ENCODE peak calls at places on chromosomes 1 and 21, in seven cellular contexts. T, M, S, Q, U, P and G are unnamed samples.

GRCh38 chr1:235834620-235835019 is 32.1 kb downstream of the LYST start:
- DNase-seq in U (no peak), M (no peak), S (no peak), Q (no peak), T (no peak), P (no peak), G (no peak)

GRCh38 chr1:118928739-118929554 is 59.2 kb downstream of the TBX15 start:
- DNase-seq in U (peak), P (no peak), S (peak), T (peak), Q (no peak), M (peak), G (peak)

GRCh38 chr1:179178965-179179364 is 50.5 kb downstream of the ABL2 start:
- DNase-seq in Q (no peak), S (peak), P (no peak), U (no peak), M (peak), T (no peak), G (no peak)

GRCh38 chr1:89425056-89425455 is 61.2 kb downstream of the GBP6 start:
- DNase-seq in M (no peak), P (no peak), Q (no peak), S (no peak), T (no peak), U (no peak), G (no peak)

GRCh38 chr1:168603501-168604107 is 27.2 kb downstream of the XCL1 start:
- DNase-seq in U (peak), T (peak), P (peak), Q (peak), S (peak), M (peak), G (peak)

GRCh38 chr1:50620680-50621329 is 197.6 kb upstream of the DMRTA2 start:
- DNase-seq in Q (peak), M (peak), T (peak), U (peak), S (peak), P (no peak), G (no peak)

GRCh38 chr1:10787274-10787673 is 9.2 kb downstream of the CASZ1 start:
- DNase-seq in S (no peak), M (no peak), U (no peak), T (no peak), P (no peak), Q (no peak), G (no peak)

GRCh38 chr1:200972985-200973742 is 50.4 kb downstream of the KIF21B start:
- DNase-seq in S (no peak), M (no peak), P (no peak), T (no peak), U (no peak), Q (no peak), G (no peak)

GRCh38 chr21:18443686-18444085 is 40.1 kb upstream of the TMPRSS15 start:
- DNase-seq in T (no peak), S (no peak), Q (no peak), M (no peak), U (no peak), P (no peak), G (no peak)

GRCh38 chr21:42401164-42401563 is 2.5 kb upstream of the UBASH3A start:
- DNase-seq in U (no peak), T (peak), S (no peak), Q (no peak), M (no peak), P (no peak), G (no peak)

GRCh38 chr1:46687095-46687659 is 15.5 kb downstream of the TEX38 start:
- DNase-seq in U (no peak), S (peak), P (no peak), M (no peak), Q (no peak), T (no peak), G (no peak)

GRCh38 chr1:78743626-78744025 is 94.0 kb downstream of the IFI44 start:
- DNase-seq in T (peak), U (no peak), S (peak), P (no peak), M (no peak), Q (no peak), G (no peak)

GRCh38 chr1:201505505-201505893 is 1.4 kb downstream of the CSRP1 start:
- DNase-seq in Q (peak), S (peak), T (peak), P (no peak), U (no peak), M (peak), G (no peak)

GRCh38 chr1:228003461-228004330 is 3.1 kb upstream of the WNT3A start:
- DNase-seq in T (no peak), P (no peak), Q (no peak), S (no peak), M (no peak), U (no peak), G (no peak)

GRCh38 chr21:46406001-46406400 is 52.7 kb upstream of the DIP2A start:
- DNase-seq in S (no peak), M (no peak), Q (no peak), U (no peak), T (no peak), P (no peak), G (no peak)

GRCh38 chr1:242030071-242030470 is 31.2 kb upstream of the MAP1LC3C start:
- DNase-seq in M (no peak), P (no peak), U (peak), Q (no peak), T (no peak), S (no peak), G (no peak)

GRCh38 chr1:236154671-236155398 is 12.5 kb downstream of the GPR137B start:
- DNase-seq in M (no peak), S (no peak), Q (no peak), U (no peak), T (no peak), P (no peak), G (no peak)

GRCh38 chr1:6447016-6447817 is 18.8 kb downstream of the TNFRSF25 start:
- DNase-seq in P (no peak), S (no peak), M (no peak), T (peak), Q (peak), U (peak), G (peak)

GRCh38 chr1:202291001-202291400 is 50.7 kb downstream of the UBE2T start:
- DNase-seq in U (no peak), P (no peak), M (no peak), S (peak), Q (no peak), T (no peak), G (no peak)

GRCh38 chr1:187157552-187157951 is 328.8 kb downstream of the PLA2G4A start:
- DNase-seq in M (peak), Q (no peak), U (no peak), S (no peak), T (peak), P (no peak), G (no peak)

GRCh38 chr1:21254335-21254951 is 35.8 kb downstream of the ECE1 start:
- DNase-seq in S (peak), T (no peak), P (peak), M (no peak), Q (no peak), U (no peak), G (no peak)

GRCh38 chr21:36425286-36425685 is 40.1 kb downstream of the CHAF1B start:
- DNase-seq in U (no peak), Q (no peak), S (peak), T (no peak), M (peak), P (no peak), G (no peak)

GRCh38 chr1:24085546-24085945 is 26.4 kb downstream of the MYOM3 start:
- DNase-seq in U (no peak), T (no peak), M (no peak), Q (no peak), P (no peak), S (peak), G (no peak)

GRCh38 chr1:115076384-115076906 is 12.9 kb downstream of the TSPAN2 start:
- DNase-seq in S (peak), Q (no peak), P (no peak), M (no peak), T (no peak), U (no peak), G (no peak)

GRCh38 chr1:69794831-69795230 is 227.1 kb downstream of the LRRC7 start:
- DNase-seq in S (no peak), T (no peak), U (no peak), Q (no peak), P (peak), M (no peak), G (no peak)

GRCh38 chr1:214537219-214537618 is 14.2 kb downstream of the PTPN14 start:
- DNase-seq in U (no peak), S (peak), Q (no peak), T (no peak), P (no peak), M (peak), G (no peak)

DNA sequence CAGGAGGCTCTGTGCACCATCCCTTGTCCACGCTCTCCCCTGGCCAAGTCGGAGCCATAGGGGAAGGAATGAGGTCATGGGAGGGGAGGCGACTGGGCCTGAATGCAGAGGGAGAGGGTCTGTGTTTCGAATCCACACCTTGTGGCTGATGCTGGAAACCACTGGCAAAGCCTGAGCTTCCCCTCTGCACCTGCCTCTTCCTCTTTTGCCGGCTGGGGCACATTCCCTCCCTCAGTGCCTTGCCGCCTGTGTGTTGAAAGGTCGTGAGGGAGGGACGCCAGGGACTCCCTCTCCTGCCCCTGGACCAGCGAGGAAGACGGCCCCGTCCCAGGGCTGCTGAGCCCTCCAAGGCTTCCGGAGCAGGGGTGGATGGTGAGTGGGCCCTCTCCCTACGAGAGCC is 27.4 kb downstream of the PRDM16 start:
- DNase-seq in Q (no peak), T (no peak), S (no peak), P (no peak), U (no peak), M (no peak), G (no peak)
- H2BK5ac ChIP-seq in Q (no peak), T (no peak), S (no peak), P (no peak), U (no peak), M (no peak), G (peak)

GRCh38 chr1:80531182-80531581 is 1269.6 kb upstream of the ADGRL2 start:
- DNase-seq in P (no peak), T (no peak), M (no peak), U (no peak), S (no peak), Q (no peak), G (no peak)
- H2BK5ac ChIP-seq in P (no peak), T (no peak), M (no peak), U (no peak), S (no peak), Q (no peak), G (no peak)

GRCh38 chr1:53524428-53525400 is 65.5 kb downstream of the DMRTB1 start:
- DNase-seq in T (no peak), U (no peak), Q (no peak), M (no peak), S (no peak), P (no peak), G (no peak)
- H2BK5ac ChIP-seq in T (no peak), U (no peak), Q (no peak), M (no peak), S (no peak), P (no peak), G (no peak)

DNA sequence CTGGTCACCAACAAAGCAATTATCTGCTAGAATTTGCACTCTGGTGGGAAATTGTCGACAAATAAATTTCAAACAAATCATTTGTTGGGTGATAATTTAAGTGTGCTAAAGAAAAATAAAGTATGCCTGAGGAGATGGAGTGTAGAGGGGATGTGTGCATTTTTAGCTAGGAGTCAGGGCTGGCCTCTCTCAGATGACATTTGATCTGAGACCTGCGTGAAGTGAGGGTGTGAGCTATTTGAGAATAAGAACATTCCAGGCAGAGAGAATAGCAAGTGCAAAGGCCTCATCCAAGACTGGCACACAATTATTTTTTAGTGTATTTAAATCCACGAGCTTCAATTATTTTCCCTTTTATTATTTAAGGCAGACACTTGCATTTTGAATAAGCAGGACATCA is 19.7 kb upstream of the S1PR1 start:
- DNase-seq in Q (no peak), P (no peak), S (no peak), M (no peak), U (no peak), T (no peak), G (no peak)
- H2BK5ac ChIP-seq in Q (no peak), P (no peak), S (no peak), M (no peak), U (no peak), T (no peak), G (no peak)

GRCh38 chr1:151000408-151000807 is 6.3 kb downstream of the MINDY1 start:
- DNase-seq in Q (no peak), T (no peak), M (no peak), P (no peak), U (no peak), S (no peak), G (no peak)

GRCh38 chr1:151002006-151002405 is 4.7 kb downstream of the MINDY1 start:
- DNase-seq in S (no peak), U (no peak), Q (no peak), T (no peak), P (no peak), M (no peak), G (no peak)

GRCh38 chr1:151001592-151001991 is 5.1 kb downstream of the MINDY1 start:
- DNase-seq in T (no peak), Q (no peak), U (no peak), M (no peak), S (no peak), P (no peak), G (no peak)

GRCh38 chr1:151003175-151003574 is 3.5 kb downstream of the MINDY1 start:
- DNase-seq in U (no peak), P (no peak), S (no peak), Q (no peak), M (no peak), T (no peak), G (no peak)

DNA sequence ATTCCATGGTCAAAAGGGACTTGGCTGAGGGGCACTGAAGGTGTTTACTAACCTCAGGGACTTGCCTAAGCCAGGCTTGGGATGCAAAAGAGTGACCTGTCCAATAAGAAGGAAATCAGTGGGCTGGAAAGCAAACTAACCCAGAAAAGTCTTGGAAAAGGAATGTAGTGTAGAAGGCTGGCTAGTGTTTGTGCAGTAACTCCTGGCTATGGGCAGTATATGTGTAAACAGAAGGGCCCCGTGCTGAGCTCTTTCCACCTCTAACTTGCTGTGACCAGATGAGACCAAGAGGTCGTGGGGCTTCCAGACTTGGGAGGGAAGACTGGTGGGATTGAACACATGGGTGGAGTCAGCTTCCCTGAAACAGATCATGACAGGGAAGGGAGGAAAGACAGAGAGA is 4.1 kb downstream of the MINDY1 start:
- DNase-seq in S (no peak), P (no peak), T (no peak), U (no peak), M (peak), Q (no peak), G (no peak)
- H2BK5ac ChIP-seq in S (no peak), P (no peak), T (no peak), U (no peak), M (no peak), Q (no peak), G (no peak)

GRCh38 chr21:28601708-28602107 is 391.0 kb downstream of the LTN1 start:
- DNase-seq in Q (no peak), U (no peak), S (peak), P (no peak), T (no peak), M (no peak), G (no peak)

GRCh38 chr21:28605138-28605537 is 387.5 kb downstream of the LTN1 start:
- DNase-seq in U (no peak), S (no peak), Q (no peak), M (no peak), T (no peak), P (no peak), G (no peak)

GRCh38 chr21:28608646-28609045 is 384.0 kb downstream of the LTN1 start:
- DNase-seq in S (no peak), U (no peak), P (no peak), T (no peak), Q (no peak), M (no peak), G (no peak)

GRCh38 chr21:28602581-28602980 is 390.1 kb downstream of the LTN1 start:
- DNase-seq in M (no peak), S (no peak), Q (no peak), U (no peak), P (no peak), T (no peak), G (no peak)

DNA sequence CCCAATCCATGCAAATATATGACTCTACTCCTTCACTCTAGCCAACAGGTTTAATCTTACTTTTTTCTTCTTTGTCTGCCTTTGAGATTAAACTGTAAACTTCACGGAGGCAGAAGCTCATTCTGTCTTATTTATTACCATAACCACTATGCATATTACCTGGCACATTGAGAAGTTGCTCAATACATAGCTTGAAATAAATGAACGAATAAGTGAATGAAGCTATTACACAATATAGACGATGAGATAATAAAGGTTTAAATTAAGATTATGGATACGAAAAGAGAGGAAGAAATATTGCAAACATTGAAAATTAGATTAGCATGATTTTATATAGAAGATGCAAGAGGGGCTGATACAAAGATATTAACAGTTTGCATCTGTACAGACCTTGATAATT is 385.1 kb downstream of the LTN1 start:
- DNase-seq in T (no peak), M (no peak), S (no peak), P (no peak), Q (no peak), U (no peak), G (no peak)
- H2BK5ac ChIP-seq in T (no peak), M (no peak), S (no peak), P (no peak), Q (no peak), U (no peak), G (no peak)

DNA sequence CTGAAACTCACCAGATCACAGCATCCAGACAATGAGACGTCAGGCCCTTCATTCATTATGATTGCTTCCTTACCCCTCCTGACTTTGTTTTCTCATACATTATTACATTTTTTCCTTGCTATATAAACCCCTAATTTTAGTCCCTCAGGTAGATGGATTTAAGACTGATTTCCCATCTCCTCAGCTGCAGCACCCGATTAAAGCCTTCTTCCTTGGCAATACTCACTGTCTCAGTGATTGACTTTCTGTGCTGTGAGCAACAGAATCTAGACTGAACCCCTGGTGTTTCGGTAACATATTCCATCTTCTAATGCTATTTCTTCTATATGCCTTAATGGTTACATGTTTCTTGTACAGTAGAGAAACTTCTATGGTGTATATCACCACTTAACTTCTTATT is 30.0 kb upstream of the RGL1 start:
- DNase-seq in Q (no peak), S (no peak), P (no peak), U (no peak), M (no peak), T (no peak), G (no peak)
- H2BK5ac ChIP-seq in Q (no peak), S (no peak), P (no peak), U (no peak), M (no peak), T (no peak), G (no peak)

GRCh38 chr1:233609926-233610325 is 4.0 kb upstream of the KCNK1 start:
- DNase-seq in S (no peak), Q (no peak), T (no peak), U (no peak), P (peak), M (no peak), G (no peak)

GRCh38 chr1:233608988-233609387 is 4.9 kb upstream of the KCNK1 start:
- DNase-seq in Q (no peak), T (no peak), U (no peak), S (no peak), P (no peak), M (no peak), G (no peak)

GRCh38 chr1:233605205-233605604 is 8.7 kb upstream of the KCNK1 start:
- DNase-seq in S (no peak), P (no peak), M (no peak), U (no peak), T (no peak), Q (no peak), G (no peak)

GRCh38 chr1:233607252-233608119 is 6.4 kb upstream of the KCNK1 start:
- DNase-seq in T (no peak), Q (no peak), U (no peak), S (no peak), M (no peak), P (no peak), G (no peak)

GRCh38 chr1:233606813-233607212 is 7.1 kb upstream of the KCNK1 start:
- DNase-seq in M (no peak), T (no peak), P (no peak), U (no peak), Q (no peak), S (no peak), G (no peak)
- H2BK5ac ChIP-seq in M (no peak), T (no peak), P (no peak), U (no peak), Q (no peak), S (no peak), G (no peak)